ENCODE peak calls at places on chromosomes 13 and 19, in eight cellular contexts. O is astrocyte of the spinal cord, X is fibroblast of lung, J is GM12865, R is breast epithelium, E is HAP-1, P is neuronal stem cell, Z is foreskin fibroblast. B is an unnamed sample.

GRCh38 chr19:36973021-36973843 is 57.1 kb downstream of the ZNF568 start:
- DNase-seq in Z (peak), O (peak), P (peak), E (no peak), X (peak), R (peak), J (peak), B (peak)

GRCh38 chr13:51619614-51620013 is 35.4 kb downstream of the WDFY2 start:
- DNase-seq in X (peak), Z (peak), R (no peak), O (peak), J (peak), P (no peak), E (no peak), B (peak)

GRCh38 chr13:33312150-33312908 is 26.8 kb upstream of the STARD13 start:
- DNase-seq in J (no peak), Z (peak), X (peak), R (no peak), O (peak), P (no peak), E (no peak), B (peak)

GRCh38 chr19:5340637-5341447 is at the start of gene PTPRS:
- DNase-seq in Z (peak), O (peak), E (peak), R (peak), J (peak), P (peak), X (peak), B (peak)

GRCh38 chr19:4297901-4298771 is 4.1 kb downstream of the TMIGD2 start:
- DNase-seq in P (no peak), R (no peak), J (no peak), O (no peak), Z (no peak), X (peak), E (no peak), B (no peak)

GRCh38 chr13:113145911-113146598 is 12.4 kb upstream of the PROZ start:
- DNase-seq in R (no peak), P (no peak), O (no peak), X (no peak), E (no peak), Z (no peak), J (no peak), B (no peak)

GRCh38 chr19:30387311-30388115 is 15.3 kb downstream of the ZNF536 start:
- DNase-seq in X (no peak), P (no peak), R (no peak), O (no peak), E (no peak), J (no peak), Z (no peak), B (no peak)

GRCh38 chr19:35722897-35723296 is 5.1 kb downstream of the KMT2B start:
- DNase-seq in Z (no peak), X (no peak), R (no peak), E (no peak), O (no peak), P (no peak), J (no peak), B (no peak)

GRCh38 chr13:93818345-93818744 is 591.7 kb downstream of the GPC6 start:
- DNase-seq in J (no peak), X (no peak), Z (no peak), O (no peak), R (no peak), P (no peak), E (no peak), B (no peak)

GRCh38 chr19:45577111-45577905 is 7.3 kb downstream of the OPA3 start:
- DNase-seq in Z (peak), R (peak), J (peak), O (peak), X (peak), P (no peak), E (no peak), B (peak)

GRCh38 chr19:45448887-45449299 is 18.9 kb upstream of the FOSB start:
- DNase-seq in Z (peak), E (no peak), O (peak), X (no peak), R (no peak), P (no peak), J (no peak), B (peak)

GRCh38 chr19:49331616-49332055 is 3.6 kb upstream of the CD37 start:
- DNase-seq in E (peak), R (peak), X (peak), O (peak), J (peak), Z (peak), P (no peak), B (peak)

GRCh38 chr13:48302920-48303330 is 626 bp upstream of the RB1 start:
- DNase-seq in E (no peak), O (no peak), P (no peak), Z (no peak), R (no peak), X (no peak), J (no peak), B (no peak)

GRCh38 chr13:98358933-98359332 is 181.9 kb upstream of the RNF113B start:
- DNase-seq in O (no peak), P (no peak), R (no peak), X (no peak), J (no peak), Z (no peak), E (no peak), B (no peak)

GRCh38 chr13:40345654-40346372 is 320.6 kb downstream of the FOXO1 start:
- DNase-seq in P (no peak), J (no peak), O (no peak), X (no peak), R (no peak), E (no peak), Z (no peak), B (no peak)

GRCh38 chr13:99191900-99192399 is 8.7 kb upstream of the UBAC2 start:
- DNase-seq in X (peak), R (no peak), P (no peak), J (no peak), E (no peak), Z (peak), O (peak), B (peak)

GRCh38 chr13:102089177-102089576 is 312.7 kb downstream of the FGF14 start:
- DNase-seq in X (no peak), P (no peak), R (no peak), E (no peak), J (no peak), Z (peak), O (peak), B (peak)

GRCh38 chr13:112587767-112588489 is at the start of gene TUBGCP3:
- DNase-seq in P (peak), J (peak), E (peak), O (peak), X (peak), Z (peak), R (peak), B (peak)

GRCh38 chr13:45047394-45048328 is 58.3 kb downstream of the GPALPP1 start:
- DNase-seq in X (peak), E (peak), P (peak), R (peak), Z (peak), O (peak), J (peak), B (peak)

GRCh38 chr19:40650749-40651305 is 39.6 kb downstream of the NUMBL start:
- DNase-seq in X (peak), Z (peak), R (peak), E (no peak), O (peak), P (no peak), J (no peak), B (peak)

GRCh38 chr13:37475966-37476365 is 122.6 kb downstream of the POSTN start:
- DNase-seq in Z (peak), E (no peak), R (no peak), O (no peak), X (peak), P (no peak), J (no peak), B (peak)

GRCh38 chr13:50994651-50995050 is 85.1 kb downstream of the RNASEH2B start:
- DNase-seq in O (no peak), R (no peak), E (no peak), P (no peak), J (no peak), X (no peak), Z (no peak), B (no peak)

GRCh38 chr19:31534786-31535185 is 185.6 kb upstream of the TSHZ3 start:
- DNase-seq in O (no peak), Z (no peak), X (no peak), J (no peak), P (no peak), R (no peak), E (no peak), B (no peak)

GRCh38 chr13:50574731-50575130 is 268.8 kb downstream of the DLEU7 start:
- DNase-seq in E (no peak), J (no peak), Z (peak), X (peak), P (no peak), R (no peak), O (peak), B (peak)

GRCh38 chr19:12217332-12217731 is 54.4 kb downstream of the ZNF136 start:
- DNase-seq in J (no peak), R (no peak), O (no peak), E (no peak), X (no peak), Z (no peak), P (no peak), B (no peak)

GRCh38 chr19:2983351-2984195 is 6.2 kb downstream of the TLE6 start:
- DNase-seq in O (peak), Z (peak), E (peak), P (no peak), J (no peak), X (peak), R (peak), B (peak)

GRCh38 chr13:31518666-31519065 is 220.7 kb upstream of the RXFP2 start:
- DNase-seq in P (no peak), X (no peak), O (no peak), J (no peak), R (no peak), E (no peak), Z (peak), B (peak)

GRCh38 chr19:32416749-32417469 is 11.3 kb downstream of the DPY19L3 start:
- DNase-seq in J (no peak), X (peak), Z (peak), R (no peak), P (no peak), E (no peak), O (peak), B (peak)

GRCh38 chr13:50809133-50810090 is 34.1 kb downstream of the DLEU7 start:
- DNase-seq in P (no peak), J (no peak), X (no peak), E (no peak), Z (no peak), R (no peak), O (no peak), B (no peak)

DNA sequence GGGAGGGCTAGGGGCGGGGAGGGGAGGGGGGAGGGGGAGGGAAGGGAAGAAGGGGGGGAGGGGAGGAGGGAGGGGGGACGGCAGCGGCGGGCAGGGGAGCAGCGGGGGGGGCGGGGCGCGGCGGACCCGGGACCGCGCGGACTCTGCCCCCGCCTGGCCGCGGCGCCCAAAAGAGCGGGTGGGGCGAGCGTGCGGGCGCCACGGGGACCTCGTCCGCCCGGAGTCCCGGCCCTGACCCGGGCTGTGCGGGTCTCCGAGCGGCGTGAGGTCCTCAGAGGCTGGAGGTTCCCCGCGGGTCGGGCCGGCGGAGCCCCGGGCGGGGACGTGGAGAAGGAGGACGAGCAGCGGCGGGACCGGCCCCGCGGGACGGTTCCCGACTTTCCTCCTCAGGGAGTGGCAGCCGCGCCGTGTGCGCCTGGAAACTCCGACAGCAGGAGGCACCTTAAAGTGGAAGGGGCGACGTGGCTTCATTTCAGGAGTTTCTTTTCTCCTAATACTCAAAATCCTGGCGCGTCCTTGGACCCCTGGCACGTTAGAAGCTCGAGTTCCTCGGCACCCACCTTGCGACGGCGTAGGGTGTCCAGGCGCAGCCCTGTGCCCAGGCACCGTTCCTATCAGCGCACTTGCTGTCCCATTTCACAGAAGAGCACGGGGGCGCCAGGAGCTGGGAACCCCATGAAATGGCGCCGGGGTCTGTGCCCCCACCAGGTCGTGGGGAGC is 518 bp upstream of the PLPP2 start:
- DNase-seq in R (no peak), Z (peak), O (no peak), J (no peak), X (no peak), P (no peak), E (no peak), B (peak)
- H3K4me3 ChIP-seq in R (peak), Z (peak), O (no peak), J (no peak), X (no peak), P (no peak), E (no peak), B (no peak)

GRCh38 chr19:42125536-42125935 is 6.7 kb downstream of the POU2F2 start:
- DNase-seq in P (no peak), O (no peak), E (no peak), R (no peak), X (no peak), J (no peak), Z (no peak), B (no peak)

GRCh38 chr19:42122691-42123607 is 9.3 kb downstream of the POU2F2 start:
- DNase-seq in X (no peak), Z (peak), P (no peak), R (no peak), E (no peak), J (peak), O (no peak), B (no peak)

GRCh38 chr19:42123765-42124164 is 8.5 kb downstream of the POU2F2 start:
- DNase-seq in J (no peak), E (no peak), Z (peak), P (no peak), X (no peak), R (no peak), O (no peak), B (no peak)

GRCh38 chr19:42126565-42126964 is 5.7 kb downstream of the POU2F2 start:
- DNase-seq in P (no peak), R (no peak), X (no peak), J (peak), E (no peak), O (no peak), Z (no peak), B (no peak)

DNA sequence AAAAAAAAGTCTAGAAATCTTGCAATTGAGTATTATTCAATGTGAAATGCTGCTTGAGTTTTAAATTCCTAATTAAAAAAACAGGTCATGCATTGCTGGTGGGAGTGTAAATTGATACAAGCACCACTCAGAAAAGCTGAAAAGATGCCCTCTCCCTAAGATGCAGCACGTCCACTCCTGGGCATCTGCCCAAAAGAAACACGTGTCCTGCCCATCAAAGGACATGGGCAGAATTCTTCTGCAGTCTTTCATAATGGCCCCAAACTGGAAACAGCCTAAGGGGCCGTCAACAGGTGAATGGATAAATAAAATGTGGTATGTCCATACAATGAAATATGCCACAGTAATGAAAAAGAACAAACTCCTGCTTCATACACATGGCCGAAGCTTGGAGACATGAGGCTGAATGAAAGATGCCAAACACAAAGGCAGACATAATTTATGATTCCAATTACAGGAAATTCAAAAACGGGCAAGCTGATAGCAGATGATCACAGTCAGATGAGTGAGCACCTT is 7.8 kb downstream of the POU2F2 start:
- DNase-seq in R (no peak), P (no peak), E (no peak), X (no peak), Z (peak), O (no peak), J (no peak), B (no peak)
- H3K4me3 ChIP-seq in R (no peak), P (no peak), E (no peak), X (no peak), Z (no peak), O (no peak), J (no peak), B (no peak)

GRCh38 chr19:19578241-19578640 is 40.2 kb downstream of the CILP2 start:
- DNase-seq in X (no peak), P (no peak), J (no peak), O (no peak), R (no peak), E (no peak), Z (no peak), B (no peak)

GRCh38 chr19:19581391-19581790 is 37.1 kb downstream of the PBX4 start:
- DNase-seq in J (no peak), O (no peak), E (no peak), R (no peak), P (no peak), Z (no peak), X (no peak), B (no peak)

GRCh38 chr19:19579533-19580361 is 38.7 kb downstream of the PBX4 start:
- DNase-seq in X (no peak), O (no peak), Z (no peak), P (no peak), J (no peak), R (no peak), E (no peak), B (no peak)

GRCh38 chr19:19582471-19582870 is 36.0 kb downstream of the PBX4 start:
- DNase-seq in X (no peak), J (no peak), E (no peak), Z (no peak), P (no peak), R (no peak), O (no peak), B (no peak)

DNA sequence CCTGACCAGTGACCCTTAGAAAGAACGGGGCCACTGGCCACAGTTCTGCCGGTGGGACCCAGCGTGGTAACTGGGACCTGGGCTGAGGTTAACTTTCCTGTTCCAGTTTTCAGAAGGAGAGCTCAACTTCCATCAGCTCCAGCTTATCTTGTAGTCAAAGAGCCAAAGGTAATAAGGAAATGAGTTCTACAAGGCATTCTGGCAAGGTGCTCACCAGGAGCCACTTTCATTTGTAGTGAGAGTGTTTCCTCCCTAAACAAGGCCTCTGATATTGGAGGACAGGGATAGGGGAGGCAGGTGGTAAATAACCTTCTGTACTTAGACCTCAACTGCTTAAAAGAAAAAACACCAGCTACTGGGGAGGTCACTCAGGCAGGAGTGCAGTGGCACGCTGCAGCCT is 38.1 kb downstream of the PBX4 start:
- DNase-seq in R (no peak), P (no peak), J (no peak), E (no peak), O (no peak), Z (no peak), X (no peak), B (no peak)
- H3K4me3 ChIP-seq in R (no peak), P (no peak), J (no peak), E (no peak), O (no peak), Z (no peak), X (no peak), B (no peak)

DNA sequence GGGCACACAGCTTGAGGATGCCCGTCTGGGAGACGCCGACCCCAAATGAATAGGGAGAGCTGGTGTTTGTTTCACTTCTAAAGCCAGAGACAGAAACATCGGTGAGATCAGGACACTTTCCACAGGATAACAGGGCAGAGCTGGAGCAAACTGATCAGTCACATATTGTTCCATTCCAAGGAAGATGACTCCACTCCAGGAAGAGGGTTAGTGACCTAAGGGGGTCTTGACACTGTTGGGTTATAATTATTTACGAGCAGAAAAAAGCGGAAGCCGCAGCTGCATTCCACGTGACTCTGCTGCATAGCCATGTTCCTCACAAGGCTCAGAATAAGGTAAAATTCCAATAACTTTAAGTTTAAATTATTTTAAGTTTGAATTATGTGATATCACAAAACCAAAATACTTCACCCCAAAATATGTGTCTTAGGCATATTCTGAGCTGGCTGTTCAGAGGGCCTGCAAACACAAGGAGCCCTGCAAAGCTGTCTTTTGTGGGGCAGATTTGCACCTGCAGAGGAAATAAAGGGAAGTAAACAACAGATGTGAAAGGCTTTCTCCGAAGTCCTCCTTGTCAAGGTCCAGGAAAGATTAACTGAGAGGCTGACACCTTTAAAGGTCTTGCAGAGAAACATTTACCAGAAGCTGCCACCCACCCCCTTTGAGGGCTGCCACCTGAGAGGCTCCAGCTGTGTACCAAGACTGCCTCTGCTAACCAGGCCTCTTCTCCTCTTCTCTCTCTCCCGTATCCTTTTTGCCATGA is 819.2 kb downstream of the UQCRFS1 start:
- DNase-seq in X (no peak), Z (no peak), E (no peak), P (no peak), R (no peak), J (no peak), O (no peak), B (peak)
- H3K4me3 ChIP-seq in X (no peak), Z (no peak), E (no peak), P (no peak), R (no peak), J (no peak), O (no peak), B (no peak)

GRCh38 chr13:110845520-110845919 is 69.3 kb downstream of the ANKRD10 start:
- DNase-seq in E (no peak), P (no peak), Z (no peak), R (no peak), O (no peak), X (no peak), J (no peak), B (no peak)

GRCh38 chr13:110836600-110836903 is 78.3 kb downstream of the ANKRD10 start:
- DNase-seq in E (no peak), X (no peak), Z (no peak), O (no peak), J (no peak), R (no peak), P (no peak), B (no peak)

GRCh38 chr13:110841406-110841805 is 73.5 kb downstream of the ANKRD10 start:
- DNase-seq in X (no peak), Z (no peak), E (no peak), J (no peak), O (no peak), R (no peak), P (no peak), B (no peak)

GRCh38 chr13:110838867-110839538 is 75.9 kb downstream of the ANKRD10 start:
- DNase-seq in X (no peak), P (no peak), R (no peak), Z (no peak), O (no peak), J (no peak), E (no peak), B (no peak)

GRCh38 chr13:110841846-110842245 is 73.0 kb downstream of the ANKRD10 start:
- DNase-seq in X (no peak), E (no peak), O (no peak), R (no peak), P (no peak), J (no peak), Z (peak), B (peak)
- H3K4me3 ChIP-seq in X (no peak), E (no peak), O (no peak), R (no peak), P (no peak), J (no peak), Z (no peak), B (no peak)